ENCODE peak calls at places on chromosomes 3 and 15, in five cellular contexts. F, R, T, N and P are unnamed samples.

GRCh38 chr15:101723161-101723873 is 956 bp downstream of the TARS3 start:
- DNase-seq in F (no peak), R (peak; percentile 83), T (no peak), N (no peak), P (no peak)

GRCh38 chr3:34650131-34650530 is 851.7 kb downstream of the PDCD6IP start:
- DNase-seq in F (no peak), R (no peak), T (no peak), N (no peak), P (no peak)

GRCh38 chr15:48642795-48643194 is 2.7 kb downstream of the FBN1 start:
- DNase-seq in F (no peak), R (peak; percentile 37), T (no peak), N (no peak), P (no peak)

GRCh38 chr3:39000008-39000450 is 51.7 kb downstream of the SCN11A start:
- DNase-seq in F (no peak), R (peak; percentile 62), T (peak; percentile 74), N (no peak), P (peak; percentile 48)

GRCh38 chr3:128076465-128076782 is 24.2 kb downstream of the SEC61A1 start:
- DNase-seq in F (no peak), R (no peak), T (no peak), N (no peak), P (no peak)

GRCh38 chr15:40367673-40368611 is 9.9 kb downstream of the DISP2 start:
- DNase-seq in F (peak; percentile 93), R (peak; percentile 93), T (peak; percentile 87), N (no peak), P (peak; percentile 42)

GRCh38 chr3:38000242-38000916 is 9.8 kb downstream of the VILL start:
- DNase-seq in F (peak; percentile 22), R (no peak), T (no peak), N (no peak), P (no peak)

GRCh38 chr3:154178172-154178571 is 57.0 kb downstream of the ARHGEF26 start:
- DNase-seq in F (no peak), R (no peak), T (no peak), N (no peak), P (no peak)

GRCh38 chr3:127750226-127751031 is 71.9 kb downstream of the MGLL start:
- DNase-seq in F (no peak), R (peak; percentile 92), T (no peak), N (no peak), P (no peak)

GRCh38 chr15:83890584-83890983 is 236.7 kb downstream of the ADAMTSL3 start:
- DNase-seq in F (no peak), R (no peak), T (no peak), N (no peak), P (peak; percentile 8)

GRCh38 chr3:152260026-152260425 is 8.7 kb upstream of the MBNL1 start:
- DNase-seq in F (no peak), R (no peak), T (no peak), N (no peak), P (no peak)

GRCh38 chr15:42549052-42549491 is 434 bp downstream of the HAUS2 start:
- DNase-seq in F (no peak), R (peak; percentile 51), T (peak; percentile 35), N (peak; percentile 44), P (no peak)

GRCh38 chr15:55969582-55969981 is 23.8 kb downstream of the NEDD4 start:
- DNase-seq in F (no peak), R (no peak), T (no peak), N (no peak), P (no peak)

GRCh38 chr3:179258820-179259219 is 7.9 kb upstream of the KCNMB3 start:
- DNase-seq in F (no peak), R (peak; percentile 25), T (no peak), N (no peak), P (no peak)

GRCh38 chr3:150090877-150091276 is 120.2 kb upstream of the PFN2 start:
- DNase-seq in F (no peak), R (peak; percentile 24), T (no peak), N (no peak), P (no peak)

GRCh38 chr3:22585504-22585903 is 617.6 kb upstream of the UBE2E2 start:
- DNase-seq in F (no peak), R (no peak), T (no peak), N (no peak), P (no peak)

DNA sequence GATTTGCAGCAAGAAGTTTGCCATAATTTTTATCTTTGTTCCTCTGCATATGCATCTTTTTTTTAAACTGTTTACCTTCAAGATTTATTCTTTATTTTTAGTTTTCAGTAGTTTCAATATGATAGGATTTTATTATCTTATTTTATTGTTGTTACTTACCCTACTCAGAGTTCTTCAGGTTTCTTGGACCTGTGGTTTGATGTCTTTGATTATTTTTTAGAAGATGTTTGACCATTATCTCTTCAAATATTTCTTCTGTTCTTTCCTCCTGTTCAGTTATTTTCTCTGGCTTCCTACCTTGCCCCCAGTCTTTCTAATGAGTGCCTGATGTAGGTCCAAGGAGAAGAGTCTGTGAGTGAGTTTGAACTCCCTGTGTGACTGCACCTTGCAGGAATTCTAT is 137.7 kb downstream of the FILIP1L start:
- DNase-seq in F (no peak), R (no peak), T (no peak), N (no peak), P (no peak)
- H3K4me3 ChIP-seq in F (no peak overlapping the region), R (no peak overlapping the region), T (no peak overlapping the region), N (no peak overlapping the region), P (no peak overlapping the region)

GRCh38 chr15:61182955-61183354 is 46.1 kb downstream of the RORA start:
- DNase-seq in F (no peak), R (no peak), T (no peak), N (no peak), P (no peak)

GRCh38 chr15:61188168-61188567 is 40.9 kb downstream of the RORA start:
- DNase-seq in F (no peak), R (no peak), T (no peak), N (no peak), P (no peak)

GRCh38 chr15:61185759-61186158 is 43.3 kb downstream of the RORA start:
- DNase-seq in F (no peak), R (no peak), T (no peak), N (no peak), P (no peak)

GRCh38 chr15:61186905-61187865 is 41.9 kb downstream of the RORA start:
- DNase-seq in F (no peak), R (no peak), T (no peak), N (no peak), P (no peak)

DNA sequence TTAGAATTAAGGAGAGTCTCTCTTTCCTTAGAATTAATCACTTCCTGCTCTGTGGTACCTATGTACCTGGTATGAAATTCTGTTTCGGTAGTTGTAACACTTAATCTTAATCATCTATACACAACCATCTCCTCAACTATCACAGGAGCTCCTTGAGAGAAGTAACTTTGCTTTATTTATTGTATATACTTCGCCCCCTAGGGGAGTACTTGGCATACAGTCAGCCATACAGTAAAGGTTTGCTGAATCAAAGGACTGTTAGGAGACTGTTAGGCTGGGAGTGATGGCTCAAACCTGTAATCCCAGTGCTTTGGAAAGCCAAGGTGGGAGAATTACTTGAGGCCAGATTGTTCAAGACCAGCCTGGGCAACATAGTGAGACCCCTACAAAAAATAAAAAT is 44.7 kb downstream of the RORA start:
- DNase-seq in F (no peak), R (peak; percentile 6), T (no peak), N (no peak), P (no peak)
- TF ChIP-seq CTCF in F (no peak), R (no peak), T (no peak), N (no peak), P (no peak)

GRCh38 chr3:29285356-29286070 is 4.6 kb downstream of the RBMS3 start:
- DNase-seq in F (no peak), R (no peak), T (peak; percentile 42), N (no peak), P (no peak)

GRCh38 chr3:29283739-29284138 is 2.9 kb downstream of the RBMS3 start:
- DNase-seq in F (no peak), R (no peak), T (no peak), N (no peak), P (no peak)

GRCh38 chr3:29282431-29283296 is 1.8 kb downstream of the RBMS3 start:
- DNase-seq in F (no peak), R (no peak), T (peak; percentile 33), N (no peak), P (no peak)

GRCh38 chr3:29283297-29283681 is 2.4 kb downstream of the RBMS3 start:
- DNase-seq in F (no peak), R (no peak), T (no peak), N (no peak), P (no peak)

GRCh38 chr3:29284578-29284977 is 3.7 kb downstream of the RBMS3 start:
- DNase-seq in F (no peak), R (no peak), T (no peak), N (no peak), P (no peak)
- H3K4me3 ChIP-seq in F (peak overlapping the region; percentile 50), R (no peak overlapping the region), T (no peak overlapping the region), N (no peak overlapping the region), P (no peak overlapping the region)

DNA sequence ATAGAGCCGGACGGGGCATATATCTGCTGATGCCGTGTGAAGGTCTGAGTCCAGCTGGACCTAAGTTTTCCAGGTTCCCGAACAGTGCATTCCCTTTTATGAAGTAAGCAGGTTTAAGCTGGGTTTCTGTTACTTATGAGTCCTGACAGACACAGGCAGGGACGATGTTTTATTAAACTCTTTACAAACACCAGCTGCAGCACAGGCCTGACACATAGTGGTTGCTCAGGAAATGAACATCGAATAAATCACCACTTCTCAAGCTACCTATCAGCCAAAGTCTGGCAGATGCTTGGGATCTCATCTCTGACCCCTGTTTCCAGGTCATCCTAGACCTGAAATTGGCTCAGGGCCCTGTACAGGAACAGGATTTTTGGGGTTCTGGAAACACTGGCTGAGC is 50.9 kb upstream of the RAD18 start:
- DNase-seq in F (no peak), R (no peak), T (peak; percentile 6), N (no peak), P (no peak)
- TF ChIP-seq CTCF in F (no peak), R (no peak), T (no peak), N (peak; percentile 3), P (peak; percentile 13)

DNA sequence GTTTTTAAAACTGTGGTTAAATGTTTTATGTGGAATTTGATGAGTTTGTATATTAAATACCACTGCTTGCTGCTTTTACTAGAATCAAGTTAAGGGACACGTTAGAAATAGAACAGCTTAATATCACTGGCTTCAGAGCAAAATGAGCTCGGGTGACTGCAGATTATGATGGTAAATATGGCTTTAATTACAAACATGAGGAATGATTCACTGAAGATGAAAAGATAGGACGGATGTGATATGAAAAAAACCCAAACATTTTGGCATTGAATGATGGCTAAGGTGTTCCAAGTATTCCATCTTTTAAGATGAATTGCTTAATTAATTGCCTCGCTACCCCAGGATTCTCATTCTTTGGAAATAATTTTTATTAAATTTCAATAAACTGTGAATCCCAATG is 33.7 kb downstream of the SLC24A1 start:
- DNase-seq in F (no peak), R (no peak), T (no peak), N (no peak), P (no peak)
- H3K4me3 ChIP-seq in F (no peak overlapping the region), R (no peak overlapping the region), T (no peak overlapping the region), N (no peak overlapping the region), P (no peak overlapping the region)

GRCh38 chr3:86702381-86702958 is 288.5 kb downstream of the VGLL3 start:
- DNase-seq in F (no peak), R (peak; percentile 1), T (no peak), N (no peak), P (no peak)
- TF ChIP-seq CTCF in F (no peak), R (peak; percentile 46), T (peak; percentile 55), N (peak; percentile 12), P (peak; percentile 35)